ENCODE peak calls at places on chromosomes 2 and 18, in nine cellular contexts. K is fibroblast of lung, Z is astrocyte of the spinal cord, U is PC-9, B is HCT116, V is ovary, P is lower leg skin, H is GM13976, C is tibial nerve. G is an unnamed sample.
A peak's percentile ranks its signal among the peaks of the same experiment; 100 is the strongest.

GRCh38 chr18:35127201-35127600 is 86.0 kb downstream of the MAPRE2 start:
- DNase-seq in H (no peak), V (no peak), B (no peak), U (no peak), K (no peak), Z (no peak), C (no peak), P (no peak), G (no peak)

GRCh38 chr2:227033471-227034148 is 130.4 kb downstream of the COL4A4 start:
- DNase-seq in K (peak; percentile 25), B (peak; percentile 4), H (peak; percentile 56), V (no peak), Z (peak; percentile 20), U (peak; percentile 11), P (no peak), C (peak; percentile 12), G (peak; percentile 55)

GRCh38 chr2:148927010-148927409 is 52.0 kb downstream of the KIF5C start:
- DNase-seq in B (peak; percentile 51), P (no peak), H (peak; percentile 50), U (no peak), V (no peak), Z (no peak), K (no peak), C (no peak), G (no peak)

GRCh38 chr2:157559061-157559460 is 69.6 kb downstream of the ACVR1C start:
- DNase-seq in K (peak; percentile 20), B (no peak), Z (peak; percentile 39), U (no peak), P (no peak), V (no peak), H (no peak), C (no peak), G (no peak)

GRCh38 chr18:41170346-41170745 is 784.7 kb upstream of the PIK3C3 start:
- DNase-seq in B (no peak), U (no peak), P (no peak), V (no peak), H (no peak), C (no peak), Z (peak; percentile 42), K (peak; percentile 36), G (no peak)

GRCh38 chr2:233165895-233166661 is 85.4 kb upstream of the ATG16L1 start:
- DNase-seq in C (peak; percentile 51), H (no peak), V (no peak), P (peak; percentile 91), U (peak; percentile 99), B (no peak), K (peak; percentile 13), Z (peak; percentile 36), G (no peak)

GRCh38 chr2:217593732-217594131 is 409.1 kb downstream of the TNS1 start:
- DNase-seq in P (no peak), K (no peak), H (no peak), V (no peak), C (no peak), Z (no peak), U (no peak), B (no peak), G (no peak)

GRCh38 chr2:127622561-127623387 is 23.2 kb upstream of the GPR17 start:
- DNase-seq in V (peak; percentile 24), U (no peak), P (peak; percentile 82), C (no peak), H (no peak), B (no peak), Z (no peak), K (no peak), G (no peak)

DNA sequence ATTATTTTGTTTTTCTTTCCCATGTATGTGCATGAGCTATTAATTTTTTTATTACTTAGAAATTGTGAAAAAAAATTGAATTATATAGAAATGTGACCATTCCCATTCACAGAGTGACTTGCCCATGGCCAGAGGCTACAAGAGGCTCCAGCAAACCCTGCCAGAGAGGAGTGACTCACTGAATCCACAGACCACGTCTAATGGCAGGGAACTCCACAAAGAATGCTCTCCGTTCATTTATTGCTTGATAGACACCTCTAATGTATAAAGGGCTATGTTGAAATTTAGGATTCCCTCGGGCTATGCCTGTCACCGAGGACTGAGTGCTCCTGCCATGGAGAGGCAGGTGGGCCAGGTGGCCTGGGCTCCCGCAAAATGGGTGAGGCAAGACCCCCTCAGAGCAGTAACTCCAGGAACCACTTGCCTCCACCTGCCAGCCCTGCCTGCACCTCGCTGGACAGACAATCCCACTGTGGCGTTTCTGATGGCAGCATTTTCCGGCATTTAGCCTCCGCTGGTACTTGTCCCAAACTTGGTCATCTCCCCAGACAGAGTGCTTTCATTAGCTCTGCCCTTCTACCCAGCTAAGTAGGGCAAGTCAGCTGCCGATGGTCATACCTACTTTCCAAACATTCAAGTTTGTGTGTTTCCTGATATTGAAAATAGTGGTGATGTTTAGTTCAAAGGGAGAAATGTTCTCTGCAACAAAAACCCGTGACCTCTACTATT is 200.3 kb downstream of the PRKCE start:
- DNase-seq in U (peak; percentile 71), K (peak; percentile 85), B (no peak), C (no peak), P (no peak), H (no peak), Z (peak; percentile 82), V (no peak), G (no peak)
- TF ChIP-seq CTCF in U (no peak), K (no peak), B (no peak), C (no peak), P (no peak), H (no peak), Z (no peak), V (no peak), G (no peak)

DNA sequence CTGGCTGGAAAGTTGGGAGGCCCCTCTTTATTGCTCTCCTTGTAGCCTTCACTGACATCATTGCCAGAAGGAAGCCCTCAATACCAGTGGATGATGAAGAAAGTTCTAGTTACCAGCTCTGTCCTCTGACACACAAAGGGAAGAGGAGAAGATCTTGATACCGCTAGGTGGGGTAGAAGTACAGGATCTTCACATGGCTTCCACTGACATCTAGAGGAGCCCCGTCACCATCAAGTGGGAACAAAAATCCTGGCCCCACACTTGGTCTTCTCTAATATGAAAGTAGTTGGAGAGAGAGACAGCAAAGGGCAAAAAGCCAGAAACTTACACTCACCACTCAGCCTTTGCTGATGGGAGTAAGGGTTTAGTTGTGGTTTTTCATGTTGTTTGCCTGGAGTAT is 12.4 kb downstream of the XIRP2 start:
- DNase-seq in V (no peak), U (no peak), H (no peak), B (no peak), Z (peak; percentile 27), C (no peak), K (peak; percentile 17), P (no peak), G (no peak)
- TF ChIP-seq CTCF in V (no peak), U (no peak), H (no peak), B (peak; percentile 6), Z (peak; percentile 41), C (no peak), K (peak; percentile 39), P (no peak), G (no peak)

GRCh38 chr2:45777996-45778719 is 126.7 kb downstream of the PRKCE start:
- DNase-seq in K (no peak), H (no peak), U (no peak), C (no peak), V (no peak), B (no peak), Z (no peak), P (no peak), G (no peak)
- TF ChIP-seq CTCF in K (no peak), H (no peak), U (no peak), C (no peak), V (no peak), B (peak; percentile 17), Z (peak; percentile 11), P (no peak), G (peak; percentile 45)

GRCh38 chr18:75546964-75547363 is 119.5 kb upstream of the SMIM21 start:
- DNase-seq in P (no peak), C (no peak), H (no peak), V (no peak), K (no peak), U (no peak), B (no peak), Z (no peak), G (no peak)
- TF ChIP-seq CTCF in P (no peak), C (no peak), H (peak; percentile 12), V (no peak), K (no peak), U (no peak), B (peak; percentile 45), Z (peak; percentile 7), G (no peak)

GRCh38 chr2:60439219-60439974 is 114.1 kb downstream of the BCL11A start:
- DNase-seq in K (no peak), B (no peak), U (no peak), H (peak; percentile 87), C (peak; percentile 17), Z (no peak), V (no peak), P (no peak), G (no peak)
- TF ChIP-seq CTCF in K (no peak), B (peak; percentile 53), U (peak; percentile 42), H (peak; percentile 64), C (peak; percentile 34), Z (peak; percentile 33), V (no peak), P (no peak), G (peak; percentile 67)

GRCh38 chr18:74289137-74289536 is 2.6 kb downstream of the CYB5A start:
- DNase-seq in V (no peak), H (no peak), C (no peak), B (no peak), Z (no peak), K (peak; percentile 14), U (no peak), P (no peak), G (no peak)
- TF ChIP-seq CTCF in V (no peak), H (no peak), C (no peak), B (no peak), Z (no peak), K (no peak), U (no peak), P (no peak), G (no peak)

GRCh38 chr2:18742382-18742781 is 153.0 kb upstream of the NT5C1B start:
- DNase-seq in H (no peak), P (no peak), Z (no peak), U (no peak), V (peak; percentile 28), B (no peak), K (no peak), C (no peak), G (no peak)
- TF ChIP-seq CTCF in H (no peak), P (no peak), Z (peak; percentile 23), U (no peak), V (no peak), B (no peak), K (peak; percentile 49), C (no peak), G (no peak)

GRCh38 chr2:1985571-1985970 is 241.3 kb upstream of the PXDN start:
- DNase-seq in P (no peak), C (no peak), B (no peak), V (no peak), U (no peak), K (no peak), Z (no peak), H (no peak), G (no peak)
- TF ChIP-seq CTCF in P (no peak), C (no peak), B (no peak), V (no peak), U (no peak), K (no peak), Z (no peak), H (no peak), G (no peak)

GRCh38 chr18:46393230-46393629 is 263.8 kb downstream of the LOXHD1 start:
- DNase-seq in C (no peak), V (no peak), P (no peak), K (no peak), B (no peak), U (no peak), Z (no peak), H (peak; percentile 53), G (no peak)
- TF ChIP-seq CTCF in C (no peak), V (no peak), P (no peak), K (no peak), B (peak; percentile 43), U (no peak), Z (peak; percentile 10), H (no peak), G (no peak)

G was measured in mesothelial cell of epicardium.